ENCODE peak calls at places on chromosomes 11 and 22, in ten cellular contexts. B is BJ; G is fibroblast of lung; U is posterior cingulate gyrus; P is RCC 7860; O is NCI-H2171 treated with DMSO at 0.1 percent for 48 hours; T is RWPE1; J is ACHN; Z is naive thymus-derived CD8-positive, alpha-beta T cell; N is activated CD4-positive, CD25-positive, alpha-beta regulatory T cell treated with anti-CD3 and anti-CD28 coated beads, Interleukin-2, amount 50 U/mL, for 72 hours. K is an unnamed sample.

GRCh38 chr11:108960498-108960897 is 295.6 kb downstream of the DDX10 start:
- DNase-seq in Z (no peak), U (no peak), G (no peak), B (no peak), P (peak), N (no peak), T (no peak), J (no peak), O (no peak), K (peak)

GRCh38 chr11:35812850-35813249 is 131.0 kb upstream of the LDLRAD3 start:
- DNase-seq in T (no peak), Z (no peak), J (no peak), B (no peak), N (no peak), G (peak), O (no peak), U (no peak), P (no peak), K (no peak)

GRCh38 chr22:39282642-39283311 is 36.6 kb downstream of the RPL3 start:
- DNase-seq in G (no peak), O (no peak), B (no peak), N (no peak), T (no peak), J (no peak), Z (no peak), P (peak), U (no peak), K (peak)

GRCh38 chr11:12215192-12215591 is 104.8 kb downstream of the MICAL2 start:
- DNase-seq in P (no peak), G (no peak), Z (no peak), U (no peak), B (no peak), N (no peak), T (no peak), J (no peak), O (no peak), K (no peak)

GRCh38 chr11:723120-723883 is 17.3 kb downstream of the EPS8L2 start:
- DNase-seq in G (peak), N (no peak), B (no peak), Z (no peak), P (peak), O (peak), J (peak), T (no peak), U (no peak), K (no peak)

GRCh38 chr22:41181349-41182241 is 23.5 kb upstream of the L3MBTL2 start:
- DNase-seq in P (no peak), G (peak), J (peak), U (no peak), B (peak), Z (no peak), N (no peak), T (peak), O (peak), K (peak)

GRCh38 chr11:62612366-62613274 is at the start of the genes EML3 and ROM1:
- DNase-seq in B (no peak), J (peak), Z (peak), N (peak), P (peak), U (peak), T (peak), O (peak), G (peak), K (peak)

GRCh38 chr11:111455291-111456085 is 56.7 kb downstream of the BTG4 start:
- DNase-seq in N (no peak), J (no peak), P (no peak), U (no peak), Z (no peak), B (no peak), O (no peak), T (no peak), G (no peak), K (no peak)

GRCh38 chr11:7657306-7658025 is 15.8 kb downstream of the CYB5R2 start:
- DNase-seq in T (peak), B (no peak), G (peak), Z (no peak), N (no peak), J (peak), O (peak), U (peak), P (peak), K (peak)

GRCh38 chr22:29600846-29601245 is 2.6 kb upstream of the NF2 start:
- DNase-seq in J (no peak), O (no peak), U (no peak), P (no peak), B (no peak), G (no peak), N (no peak), Z (no peak), T (no peak), K (no peak)

GRCh38 chr22:24554316-24555159 is at the start of gene GUCD1:
- DNase-seq in Z (no peak), T (peak), B (no peak), J (peak), P (peak), G (peak), U (peak), N (no peak), O (no peak), K (peak)

GRCh38 chr11:6755303-6755952 is 16.3 kb downstream of the OR2AG2 start:
- DNase-seq in O (peak), B (no peak), T (peak), J (peak), U (no peak), Z (peak), G (no peak), P (no peak), N (no peak), K (peak)

GRCh38 chr11:57340228-57340627 is 2.1 kb downstream of the P2RX3 start:
- DNase-seq in J (no peak), O (no peak), T (no peak), B (no peak), Z (no peak), U (no peak), N (no peak), P (no peak), G (peak), K (no peak)

GRCh38 chr11:33256031-33256807 is 962 bp upstream of the HIPK3 start:
- DNase-seq in N (no peak), J (no peak), P (no peak), O (no peak), T (peak), B (no peak), Z (no peak), U (no peak), G (no peak), K (peak)

GRCh38 chr11:58685973-58686720 is 45.6 kb downstream of the GLYAT start:
- DNase-seq in U (no peak), O (no peak), G (no peak), T (no peak), P (no peak), N (no peak), Z (no peak), J (no peak), B (no peak), K (no peak)

GRCh38 chr22:28025333-28025732 is 106.3 kb upstream of the PITPNB start:
- DNase-seq in B (no peak), T (no peak), N (no peak), G (no peak), P (no peak), O (no peak), Z (no peak), U (no peak), J (no peak), K (no peak)

GRCh38 chr11:59158206-59159068 is 13.5 kb upstream of the DTX4 start:
- DNase-seq in O (peak), J (peak), G (peak), N (peak), T (peak), B (no peak), Z (no peak), U (no peak), P (peak), K (peak)

GRCh38 chr11:95296621-95297025 is 65.6 kb upstream of the SESN3 start:
- DNase-seq in O (no peak), U (no peak), B (no peak), Z (no peak), N (no peak), P (no peak), G (peak), T (no peak), J (no peak), K (no peak)

GRCh38 chr11:13479688-13480087 is 16.1 kb downstream of the PTH start:
- DNase-seq in U (no peak), G (no peak), J (no peak), O (no peak), T (no peak), B (no peak), P (no peak), Z (no peak), N (no peak), K (no peak)

GRCh38 chr22:19361501-19362103 is 69.9 kb downstream of the HIRA start:
- DNase-seq in G (no peak), J (peak), Z (no peak), P (peak), U (no peak), T (no peak), O (no peak), N (no peak), B (no peak), K (no peak)

K was measured in bronchial epithelial cell.